ENCODE peak calls at places on chromosomes 5 and 9, in five cellular contexts. L is SJSA1; R is NCI-H345; A is stimulated activated CD4-positive, alpha-beta T cell treated with anti-CD3 and anti-CD28 coated beads, Interleukin-12 subunit alpha, Interleukin-12 subunit beta, amount 100 ng/mL, for 24 hours; H is WTC11. K is an unnamed sample.

GRCh38 chr9:3824062-3824461 is 298.3 kb upstream of the RFX3 start:
- DNase-seq in L (no peak), R (no peak), A (no peak), H (no peak), K (no peak)

GRCh38 chr9:2336055-2336454 is 285.5 kb upstream of the VLDLR start:
- DNase-seq in L (no peak), R (no peak), A (no peak), H (no peak), K (no peak)

GRCh38 chr5:399296-400281 is 43.4 kb upstream of the EXOC3 start:
- DNase-seq in L (peak; percentile 100), R (peak; percentile 98), A (peak; percentile 37), H (peak; percentile 89), K (peak; percentile 60)

GRCh38 chr5:32157078-32157477 is 17.0 kb downstream of the GOLPH3 start:
- DNase-seq in L (no peak), R (no peak), A (no peak), H (no peak), K (no peak)

GRCh38 chr5:143011621-143012020 is 241.4 kb downstream of the ARHGAP26 start:
- DNase-seq in L (no peak), R (peak; percentile 16), A (no peak), H (no peak), K (no peak)

GRCh38 chr5:135296900-135297816 is 101.9 kb downstream of the MACROH2A1 start:
- DNase-seq in L (no peak), R (no peak), A (no peak), H (no peak), K (no peak)

GRCh38 chr9:12916037-12916436 is 141.2 kb downstream of the LURAP1L start:
- DNase-seq in L (no peak), R (no peak), A (no peak), H (no peak), K (no peak)

GRCh38 chr5:6135977-6136376 is 242.4 kb downstream of the MED10 start:
- DNase-seq in L (no peak), R (no peak), A (no peak), H (no peak), K (no peak)

GRCh38 chr5:77133061-77133758 is 46.1 kb upstream of the ZBED3 start:
- DNase-seq in L (peak; percentile 86), R (peak; percentile 17), A (no peak), H (no peak), K (no peak)

GRCh38 chr5:36607838-36608783 is 1.7 kb downstream of the SLC1A3 start:
- DNase-seq in L (no peak), R (no peak), A (no peak), H (no peak), K (no peak)

GRCh38 chr9:136960212-136960937 is 8.3 kb downstream of the LCN12 start:
- DNase-seq in L (no peak), R (no peak), A (no peak), H (no peak), K (no peak)

GRCh38 chr5:55575815-55576583 is 41.2 kb upstream of the PLPP1 start:
- DNase-seq in L (no peak), R (no peak), A (no peak), H (no peak), K (no peak)

GRCh38 chr5:38453506-38453905 is 102.9 kb downstream of the LIFR start:
- DNase-seq in L (no peak), R (no peak), A (peak; percentile 11), H (no peak), K (no peak)

K was measured in NCI-H1048.